ENCODE peak calls at places on chromosome 11, in ten cellular contexts. J, G, V, I, Q, T, X, U, B and D are unnamed samples.

GRCh38 chr11:103700605-103701004 is 335.8 kb upstream of the DDI1 start:
- DNase-seq in J (peak; percentile 85), G (no peak), V (no peak), I (no peak), Q (no peak), T (no peak), X (peak; percentile 36), U (no peak), B (no peak), D (no peak)

GRCh38 chr11:44711113-44711512 is 15.6 kb upstream of the TSPAN18 start:
- DNase-seq in J (no peak), G (peak; percentile 31), V (no peak), I (no peak), Q (peak; percentile 51), T (no peak), X (no peak), U (no peak), B (no peak), D (no peak)

GRCh38 chr11:43943357-43943930 is 1.0 kb downstream of the C11orf96 start:
- DNase-seq in J (peak; percentile 29), G (peak; percentile 20), V (no peak), I (no peak), Q (no peak), T (no peak), X (no peak), U (no peak), B (no peak), D (no peak)

GRCh38 chr11:117361432-117361831 is 33.8 kb downstream of the CEP164 start:
- DNase-seq in J (no peak), G (no peak), V (no peak), I (no peak), Q (no peak), T (no peak), X (no peak), U (no peak), B (no peak), D (no peak)

GRCh38 chr11:31641477-31642062 is 132.0 kb downstream of the ELP4 start:
- DNase-seq in J (peak; percentile 51), G (peak; percentile 53), V (peak; percentile 37), I (no peak), Q (peak; percentile 40), T (no peak), X (no peak), U (no peak), B (peak; percentile 54), D (no peak)

GRCh38 chr11:8658210-8658968 is 24.1 kb downstream of the TRIM66 start:
- DNase-seq in J (peak; percentile 28), G (no peak), V (no peak), I (no peak), Q (no peak), T (no peak), X (no peak), U (no peak), B (no peak), D (no peak)

GRCh38 chr11:107770546-107770945 is 58.7 kb upstream of the SLN start:
- DNase-seq in J (peak; percentile 10), G (no peak), V (no peak), I (no peak), Q (no peak), T (no peak), X (no peak), U (no peak), B (no peak), D (no peak)

GRCh38 chr11:44258190-44258489 is 51.8 kb downstream of the ALX4 start:
- DNase-seq in J (no peak), G (no peak), V (no peak), I (no peak), Q (no peak), T (no peak), X (no peak), U (no peak), B (no peak), D (no peak)

GRCh38 chr11:47270331-47271271 is 668 bp downstream of the MADD start:
- DNase-seq in J (peak; percentile 66), G (peak; percentile 21), V (no peak), I (no peak), Q (no peak), T (no peak), X (no peak), U (no peak), B (peak; percentile 39), D (no peak)

GRCh38 chr11:86230196-86230813 is 14.2 kb upstream of the EED start:
- DNase-seq in J (no peak), G (no peak), V (no peak), I (no peak), Q (no peak), T (no peak), X (no peak), U (no peak), B (no peak), D (no peak)

GRCh38 chr11:64514596-64514995 is 76.4 kb upstream of the SLC22A12 start:
- DNase-seq in J (no peak), G (no peak), V (no peak), I (no peak), Q (no peak), T (no peak), X (no peak), U (no peak), B (no peak), D (no peak)

DNA sequence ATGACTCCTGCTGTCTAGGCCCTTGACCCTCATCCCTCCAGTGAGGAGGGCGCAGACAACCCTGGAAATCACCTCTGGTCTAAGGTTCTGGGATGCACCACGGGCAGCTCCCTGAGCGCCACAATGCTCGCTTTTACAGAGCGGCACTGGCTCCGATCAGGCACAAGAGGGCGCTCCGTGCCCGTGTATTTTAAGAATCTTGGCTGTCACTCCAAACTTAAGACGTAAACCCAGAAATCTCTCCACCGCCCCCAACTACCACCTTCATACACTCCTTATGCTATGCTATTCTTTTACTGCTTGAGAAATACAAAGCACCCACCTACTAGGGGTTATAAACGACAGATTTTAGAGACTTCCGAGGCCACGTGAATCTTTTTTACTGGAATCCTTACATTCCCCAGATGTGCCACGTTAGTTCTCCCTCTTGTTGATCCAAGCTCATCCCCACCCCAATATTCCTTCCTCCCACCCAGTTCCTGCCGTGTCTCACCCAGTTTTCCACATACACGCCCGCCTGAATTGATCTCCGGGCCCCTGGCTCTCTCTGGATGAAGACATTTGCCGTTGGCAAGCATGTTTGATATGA is 453.6 kb downstream of the OPCML start:
- DNase-seq in J (peak; percentile 43), G (peak; percentile 70), V (peak; percentile 18), I (no peak), Q (peak; percentile 72), T (no peak), X (no peak), U (peak; percentile 37), B (peak; percentile 41), D (no peak)
- TF ChIP-seq CTCF in J (peak; percentile 67), G (peak; percentile 85), V (peak; percentile 83), I (peak; percentile 42), Q (peak; percentile 95), T (peak; percentile 56), X (peak; percentile 72), U (peak; percentile 81), B (peak; percentile 31), D (no peak)

GRCh38 chr11:66310324-66310723 is 6.5 kb downstream of the CD248 start:
- DNase-seq in J (no peak), G (no peak), V (no peak), I (no peak), Q (no peak), T (no peak), X (no peak), U (no peak), B (no peak), D (no peak)

GRCh38 chr11:66312549-66313320 is 4.1 kb downstream of the CD248 start:
- DNase-seq in J (peak; percentile 100), G (peak; percentile 99), V (peak; percentile 98), I (peak; percentile 94), Q (peak; percentile 100), T (peak; percentile 93), X (peak; percentile 100), U (peak; percentile 99), B (peak; percentile 100), D (peak; percentile 96)

GRCh38 chr11:66313321-66314185 is 3.3 kb downstream of the CD248 start:
- DNase-seq in J (peak; percentile 58), G (no peak), V (no peak), I (no peak), Q (no peak), T (no peak), X (no peak), U (no peak), B (no peak), D (no peak)

GRCh38 chr11:66311965-66312548 is 4.8 kb downstream of the CD248 start:
- DNase-seq in J (peak; percentile 97), G (peak; percentile 80), V (peak; percentile 75), I (peak; percentile 70), Q (peak; percentile 72), T (peak; percentile 92), X (peak; percentile 77), U (peak; percentile 92), B (peak; percentile 93), D (peak; percentile 98)

DNA sequence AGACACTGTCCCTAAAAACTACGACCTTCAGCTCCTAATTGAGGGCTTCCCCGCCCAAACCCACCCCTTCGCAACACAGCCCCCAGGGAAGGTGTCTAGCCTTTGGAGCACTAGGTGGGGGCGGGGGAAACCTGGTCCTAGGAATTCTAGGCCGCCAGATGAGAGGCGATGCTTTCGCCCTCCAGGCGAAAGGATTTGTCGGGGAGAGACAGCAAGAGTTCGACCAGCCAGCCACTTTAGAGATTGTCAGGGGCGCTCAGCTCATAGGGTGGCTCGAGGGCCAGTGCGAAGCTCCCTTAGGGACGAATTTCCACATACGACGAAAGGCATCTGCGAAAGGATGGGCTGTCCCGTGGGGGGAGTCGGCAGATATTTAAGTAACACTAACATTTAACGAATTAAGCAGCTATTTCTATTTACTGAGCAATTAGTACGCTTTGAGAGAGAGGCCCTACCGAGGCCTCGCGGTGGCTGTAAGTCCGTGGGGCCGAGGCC is 5.3 kb downstream of the CD248 start:
- DNase-seq in J (no peak), G (no peak), V (no peak), I (no peak), Q (no peak), T (no peak), X (no peak), U (no peak), B (no peak), D (no peak)
- TF ChIP-seq CTCF in J (peak; percentile 95), G (no peak), V (no peak), I (peak; percentile 78), Q (no peak), T (no peak), X (no peak), U (no peak), B (no peak), D (no peak)

DNA sequence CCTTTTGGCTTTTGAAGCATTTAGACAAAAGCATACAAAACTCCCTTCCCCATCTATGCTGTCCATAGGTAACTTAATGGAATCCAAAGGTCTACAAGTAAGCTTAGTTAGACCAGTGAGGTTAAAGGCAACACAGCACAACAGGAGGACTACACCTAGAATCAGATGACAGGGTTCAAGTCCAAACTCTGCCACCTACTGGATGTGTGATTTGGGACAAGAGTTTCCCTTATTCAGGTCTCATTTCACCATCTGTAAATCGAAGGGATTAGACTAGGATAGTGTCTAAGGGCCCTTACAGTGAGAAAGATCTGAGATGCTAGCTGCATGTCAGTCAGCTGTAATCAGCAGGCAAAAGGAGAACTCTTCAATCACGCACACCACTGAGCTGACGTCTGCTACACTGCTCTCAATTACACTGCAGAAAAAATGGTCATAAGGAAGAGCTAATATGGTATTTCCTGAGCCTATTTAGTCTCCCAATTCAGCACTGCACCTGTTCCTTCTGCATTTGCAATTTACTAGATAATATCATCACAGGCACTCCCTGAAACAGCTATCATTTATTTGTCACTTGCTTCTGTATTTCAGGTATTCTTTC is 82.2 kb downstream of the SERGEF start:
- DNase-seq in J (no peak), G (no peak), V (no peak), I (no peak), Q (no peak), T (no peak), X (no peak), U (no peak), B (no peak), D (no peak)
- TF ChIP-seq CTCF in J (no peak), G (no peak), V (no peak), I (no peak), Q (no peak), T (no peak), X (no peak), U (no peak), B (no peak), D (no peak)

GRCh38 chr11:89405629-89406028 is 85.5 kb downstream of the NOX4 start:
- DNase-seq in J (peak; percentile 26), G (no peak), V (no peak), I (no peak), Q (no peak), T (no peak), X (no peak), U (no peak), B (no peak), D (no peak)
- TF ChIP-seq CTCF in J (peak; percentile 20), G (peak; percentile 58), V (peak; percentile 12), I (no peak), Q (peak; percentile 44), T (no peak), X (no peak), U (no peak), B (no peak), D (no peak)